ENCODE peak calls at places on chromosomes 7 and 10, in four cellular contexts. Y is ELR; F is mammary epithelial cell; T is stimulated activated CD4-positive, alpha-beta T cell treated with anti-CD3 and anti-CD28 coated beads, Interleukin-12 subunit alpha, Interleukin-12 subunit beta, amount 100 ng/mL, for 4 hours. A is an unnamed sample.

GRCh38 chr7:139340808-139341057 is 404 bp upstream of the FMC1 start:
- DNase-seq in Y (no peak), F (no peak), T (no peak), A (no peak)

GRCh38 chr7:73674468-73675124 is 7.0 kb downstream of the VPS37D start:
- DNase-seq in Y (no peak), F (no peak), T (no peak), A (no peak)

GRCh38 chr7:93750986-93751385 is 139.6 kb downstream of the TFPI2 start:
- DNase-seq in Y (no peak), F (no peak), T (no peak), A (no peak)

GRCh38 chr7:79352323-79352722 is 101.1 kb downstream of the MAGI2 start:
- DNase-seq in Y (no peak), F (no peak), T (no peak), A (no peak)

GRCh38 chr10:30691601-30692015 is 62.1 kb upstream of the LYZL2 start:
- DNase-seq in Y (peak; percentile 54), F (no peak), T (no peak), A (no peak)

GRCh38 chr10:86664370-86665217 is 3.7 kb upstream of the LDB3 start:
- DNase-seq in Y (no peak), F (no peak), T (no peak), A (no peak)

GRCh38 chr10:114431414-114431767 is 27.1 kb upstream of the AFAP1L2 start:
- DNase-seq in Y (no peak), F (peak; percentile 67), T (no peak), A (no peak)

GRCh38 chr7:151233111-151233701 is 923 bp downstream of the CHPF2 start:
- DNase-seq in Y (peak; percentile 91), F (peak; percentile 77), T (peak; percentile 73), A (no peak)

GRCh38 chr7:131778601-131779000 is 222.2 kb upstream of the PODXL start:
- DNase-seq in Y (no peak), F (no peak), T (no peak), A (no peak)

GRCh38 chr7:142626420-142627035 is 122.7 kb upstream of the PRSS1 start:
- DNase-seq in Y (peak; percentile 58), F (peak; percentile 17), T (peak; percentile 61), A (no peak)

GRCh38 chr7:102890971-102891692 is 21.7 kb upstream of the LRRC17 start:
- DNase-seq in Y (no peak), F (no peak), T (no peak), A (no peak)